ENCODE peak calls at places on chromosomes 3 and 15, in nine cellular contexts. One of them, this sample, is unnamed.

GRCh38 chr3:42061711-42062408 is 29.3 kb upstream of the TRAK1 start:
- DNase-seq in cardiac fibroblast: peak; percentile 97
- DNase-seq in spleen: no peak
- DNase-seq in fibroblast of lung: peak; percentile 94
- DNase-seq in AG09309: peak; percentile 70
- DNase-seq in progenitor cell of endocrine pancreas: no peak
- DNase-seq in esophagus squamous epithelium: no peak
- DNase-seq in WTC11: peak; percentile 26
- DNase-seq in type B pancreatic cell: no peak
- DNase-seq in this sample: peak; percentile 90

GRCh38 chr3:162353414-162353813 is 856.8 kb downstream of the OTOL1 start:
- DNase-seq in cardiac fibroblast: no peak
- DNase-seq in spleen: no peak
- DNase-seq in fibroblast of lung: no peak
- DNase-seq in AG09309: no peak
- DNase-seq in progenitor cell of endocrine pancreas: no peak
- DNase-seq in esophagus squamous epithelium: no peak
- DNase-seq in WTC11: no peak
- DNase-seq in type B pancreatic cell: no peak
- DNase-seq in this sample: no peak

GRCh38 chr15:58865420-58865880 is 68.0 kb downstream of the SLTM start:
- DNase-seq in cardiac fibroblast: peak; percentile 24
- DNase-seq in spleen: no peak
- DNase-seq in fibroblast of lung: no peak
- DNase-seq in AG09309: no peak
- DNase-seq in progenitor cell of endocrine pancreas: no peak
- DNase-seq in esophagus squamous epithelium: no peak
- DNase-seq in WTC11: peak; percentile 14
- DNase-seq in type B pancreatic cell: no peak
- DNase-seq in this sample: no peak

GRCh38 chr15:33154366-33155166 is 39.9 kb downstream of the FMN1 start:
- DNase-seq in cardiac fibroblast: peak; percentile 68
- DNase-seq in spleen: no peak
- DNase-seq in fibroblast of lung: peak; percentile 87
- DNase-seq in AG09309: peak; percentile 71
- DNase-seq in progenitor cell of endocrine pancreas: no peak
- DNase-seq in esophagus squamous epithelium: no peak
- DNase-seq in WTC11: no peak
- DNase-seq in type B pancreatic cell: no peak
- DNase-seq in this sample: peak; percentile 87

GRCh38 chr3:186241910-186242821 is 119.9 kb downstream of the DGKG start:
- DNase-seq in cardiac fibroblast: peak; percentile 90
- DNase-seq in spleen: peak; percentile 88
- DNase-seq in fibroblast of lung: peak; percentile 73
- DNase-seq in AG09309: peak; percentile 39
- DNase-seq in progenitor cell of endocrine pancreas: no peak
- DNase-seq in esophagus squamous epithelium: no peak
- DNase-seq in WTC11: peak; percentile 83
- DNase-seq in type B pancreatic cell: no peak
- DNase-seq in this sample: peak; percentile 36

GRCh38 chr3:107271787-107272387 is 105.4 kb upstream of the CCDC54 start:
- DNase-seq in cardiac fibroblast: peak; percentile 68
- DNase-seq in spleen: no peak
- DNase-seq in fibroblast of lung: peak; percentile 40
- DNase-seq in AG09309: peak; percentile 14
- DNase-seq in progenitor cell of endocrine pancreas: no peak
- DNase-seq in esophagus squamous epithelium: no peak
- DNase-seq in WTC11: no peak
- DNase-seq in type B pancreatic cell: no peak
- DNase-seq in this sample: peak; percentile 38

GRCh38 chr15:90000175-90000923 is 775 bp upstream of the ZNF710 start:
- DNase-seq in cardiac fibroblast: peak; percentile 33
- DNase-seq in spleen: peak; percentile 87
- DNase-seq in fibroblast of lung: peak; percentile 30
- DNase-seq in AG09309: no peak
- DNase-seq in progenitor cell of endocrine pancreas: peak; percentile 32
- DNase-seq in esophagus squamous epithelium: no peak
- DNase-seq in WTC11: peak; percentile 32
- DNase-seq in type B pancreatic cell: no peak
- DNase-seq in this sample: peak; percentile 9

GRCh38 chr15:89321521-89322410 is 12.9 kb downstream of the POLG start:
- DNase-seq in cardiac fibroblast: no peak
- DNase-seq in spleen: no peak
- DNase-seq in fibroblast of lung: no peak
- DNase-seq in AG09309: no peak
- DNase-seq in progenitor cell of endocrine pancreas: no peak
- DNase-seq in esophagus squamous epithelium: no peak
- DNase-seq in WTC11: no peak
- DNase-seq in type B pancreatic cell: no peak
- DNase-seq in this sample: no peak

GRCh38 chr3:101193957-101194356 is 126.4 kb downstream of the IMPG2 start:
- DNase-seq in cardiac fibroblast: peak; percentile 91
- DNase-seq in spleen: no peak
- DNase-seq in fibroblast of lung: peak; percentile 71
- DNase-seq in AG09309: no peak
- DNase-seq in progenitor cell of endocrine pancreas: no peak
- DNase-seq in esophagus squamous epithelium: no peak
- DNase-seq in WTC11: no peak
- DNase-seq in type B pancreatic cell: no peak
- DNase-seq in this sample: peak; percentile 45

GRCh38 chr3:23944861-23945652 is at the start of gene NR1D2:
- DNase-seq in cardiac fibroblast: peak; percentile 71
- DNase-seq in spleen: peak; percentile 97
- DNase-seq in fibroblast of lung: peak; percentile 77
- DNase-seq in AG09309: peak; percentile 31
- DNase-seq in progenitor cell of endocrine pancreas: peak; percentile 71
- DNase-seq in esophagus squamous epithelium: peak; percentile 33
- DNase-seq in WTC11: peak; percentile 83
- DNase-seq in type B pancreatic cell: peak; percentile 88
- DNase-seq in this sample: peak; percentile 66

GRCh38 chr3:57451150-57451846 is 92.8 kb downstream of the DNAH12 start:
- DNase-seq in cardiac fibroblast: no peak
- DNase-seq in spleen: no peak
- DNase-seq in fibroblast of lung: no peak
- DNase-seq in AG09309: no peak
- DNase-seq in progenitor cell of endocrine pancreas: no peak
- DNase-seq in esophagus squamous epithelium: no peak
- DNase-seq in WTC11: no peak
- DNase-seq in type B pancreatic cell: no peak
- DNase-seq in this sample: no peak

GRCh38 chr3:18112976-18113766 is 312.0 kb downstream of the SATB1 start:
- DNase-seq in cardiac fibroblast: no peak
- DNase-seq in spleen: no peak
- DNase-seq in fibroblast of lung: no peak
- DNase-seq in AG09309: no peak
- DNase-seq in progenitor cell of endocrine pancreas: no peak
- DNase-seq in esophagus squamous epithelium: no peak
- DNase-seq in WTC11: no peak
- DNase-seq in type B pancreatic cell: no peak
- DNase-seq in this sample: no peak

GRCh38 chr3:117549716-117550115 is 840.1 kb downstream of the TUSC7 start:
- DNase-seq in cardiac fibroblast: peak; percentile 8
- DNase-seq in spleen: no peak
- DNase-seq in fibroblast of lung: no peak
- DNase-seq in AG09309: no peak
- DNase-seq in progenitor cell of endocrine pancreas: no peak
- DNase-seq in esophagus squamous epithelium: no peak
- DNase-seq in WTC11: no peak
- DNase-seq in type B pancreatic cell: no peak
- DNase-seq in this sample: no peak

GRCh38 chr3:135500034-135500433 is 465.5 kb upstream of the PPP2R3A start:
- DNase-seq in cardiac fibroblast: no peak
- DNase-seq in spleen: no peak
- DNase-seq in fibroblast of lung: no peak
- DNase-seq in AG09309: no peak
- DNase-seq in progenitor cell of endocrine pancreas: no peak
- DNase-seq in esophagus squamous epithelium: no peak
- DNase-seq in WTC11: no peak
- DNase-seq in type B pancreatic cell: no peak
- DNase-seq in this sample: no peak
- TF ChIP-seq CTCF in cardiac fibroblast: no peak
- TF ChIP-seq CTCF in spleen: no peak
- TF ChIP-seq CTCF in fibroblast of lung: no peak
- TF ChIP-seq CTCF in AG09309: no peak
- TF ChIP-seq CTCF in progenitor cell of endocrine pancreas: no peak
- TF ChIP-seq CTCF in esophagus squamous epithelium: no peak
- TF ChIP-seq CTCF in WTC11: no peak
- TF ChIP-seq CTCF in type B pancreatic cell: no peak
- TF ChIP-seq CTCF in this sample: no peak

GRCh38 chr3:192090586-192090985 is 629.6 kb downstream of the PYDC2 start:
- DNase-seq in cardiac fibroblast: no peak
- DNase-seq in spleen: no peak
- DNase-seq in fibroblast of lung: peak; percentile 7
- DNase-seq in AG09309: no peak
- DNase-seq in progenitor cell of endocrine pancreas: no peak
- DNase-seq in esophagus squamous epithelium: no peak
- DNase-seq in WTC11: peak; percentile 36
- DNase-seq in type B pancreatic cell: no peak
- DNase-seq in this sample: no peak
- TF ChIP-seq CTCF in cardiac fibroblast: no peak
- TF ChIP-seq CTCF in spleen: no peak
- TF ChIP-seq CTCF in fibroblast of lung: no peak
- TF ChIP-seq CTCF in AG09309: no peak
- TF ChIP-seq CTCF in progenitor cell of endocrine pancreas: peak; percentile 36
- TF ChIP-seq CTCF in esophagus squamous epithelium: peak; percentile 12
- TF ChIP-seq CTCF in WTC11: no peak
- TF ChIP-seq CTCF in type B pancreatic cell: peak; percentile 38
- TF ChIP-seq CTCF in this sample: peak; percentile 49

GRCh38 chr3:65560133-65560532 is 478.6 kb downstream of the MAGI1 start:
- DNase-seq in cardiac fibroblast: no peak
- DNase-seq in spleen: no peak
- DNase-seq in fibroblast of lung: no peak
- DNase-seq in AG09309: no peak
- DNase-seq in progenitor cell of endocrine pancreas: no peak
- DNase-seq in esophagus squamous epithelium: no peak
- DNase-seq in WTC11: no peak
- DNase-seq in type B pancreatic cell: no peak
- DNase-seq in this sample: no peak

GRCh38 chr3:65558821-65559220 is 479.9 kb downstream of the MAGI1 start:
- DNase-seq in cardiac fibroblast: no peak
- DNase-seq in spleen: no peak
- DNase-seq in fibroblast of lung: no peak
- DNase-seq in AG09309: no peak
- DNase-seq in progenitor cell of endocrine pancreas: no peak
- DNase-seq in esophagus squamous epithelium: no peak
- DNase-seq in WTC11: no peak
- DNase-seq in type B pancreatic cell: no peak
- DNase-seq in this sample: no peak

GRCh38 chr3:65556934-65557577 is 481.7 kb downstream of the MAGI1 start:
- DNase-seq in cardiac fibroblast: no peak
- DNase-seq in spleen: no peak
- DNase-seq in fibroblast of lung: no peak
- DNase-seq in AG09309: no peak
- DNase-seq in progenitor cell of endocrine pancreas: no peak
- DNase-seq in esophagus squamous epithelium: no peak
- DNase-seq in WTC11: no peak
- DNase-seq in type B pancreatic cell: no peak
- DNase-seq in this sample: no peak

GRCh38 chr3:65559643-65560042 is 479.1 kb downstream of the MAGI1 start:
- DNase-seq in cardiac fibroblast: no peak
- DNase-seq in spleen: no peak
- DNase-seq in fibroblast of lung: no peak
- DNase-seq in AG09309: no peak
- DNase-seq in progenitor cell of endocrine pancreas: no peak
- DNase-seq in esophagus squamous epithelium: no peak
- DNase-seq in WTC11: no peak
- DNase-seq in type B pancreatic cell: no peak
- DNase-seq in this sample: no peak

DNA sequence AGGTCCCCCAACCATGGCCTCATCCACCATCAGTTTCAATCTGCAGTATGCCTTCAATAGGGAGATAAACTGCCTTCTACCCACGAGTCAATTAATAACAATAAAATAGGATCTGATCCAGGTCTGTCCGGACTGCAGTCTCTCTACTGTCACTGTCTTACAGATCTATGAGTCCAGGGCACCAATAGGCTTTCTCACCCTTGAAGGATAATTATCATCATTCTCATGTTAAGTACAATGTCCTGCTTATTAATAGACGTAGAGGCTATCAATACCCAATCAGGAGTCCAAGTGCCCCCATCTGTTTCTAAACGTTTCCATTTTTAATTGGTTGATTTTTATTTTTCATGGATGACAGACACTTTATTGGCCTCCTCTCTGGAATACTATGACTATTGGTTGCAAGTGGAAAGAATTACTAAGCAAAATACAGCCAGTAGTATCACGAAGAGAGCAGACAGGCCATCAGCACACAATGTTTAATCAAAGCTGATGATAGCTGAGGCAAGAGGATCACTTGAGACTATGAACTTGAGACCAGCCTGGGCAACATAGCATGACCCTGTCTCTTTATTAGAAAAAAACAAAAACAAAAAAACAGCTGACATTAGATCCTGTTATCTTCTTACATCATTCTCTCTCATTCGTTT is 480.7 kb downstream of the MAGI1 start:
- DNase-seq in cardiac fibroblast: no peak
- DNase-seq in spleen: no peak
- DNase-seq in fibroblast of lung: no peak
- DNase-seq in AG09309: no peak
- DNase-seq in progenitor cell of endocrine pancreas: no peak
- DNase-seq in esophagus squamous epithelium: no peak
- DNase-seq in WTC11: no peak
- DNase-seq in type B pancreatic cell: no peak
- DNase-seq in this sample: no peak
- TF ChIP-seq CTCF in cardiac fibroblast: no peak
- TF ChIP-seq CTCF in spleen: no peak
- TF ChIP-seq CTCF in fibroblast of lung: no peak
- TF ChIP-seq CTCF in AG09309: no peak
- TF ChIP-seq CTCF in progenitor cell of endocrine pancreas: no peak
- TF ChIP-seq CTCF in esophagus squamous epithelium: no peak
- TF ChIP-seq CTCF in WTC11: no peak
- TF ChIP-seq CTCF in type B pancreatic cell: no peak
- TF ChIP-seq CTCF in this sample: no peak

GRCh38 chr3:112634786-112635541 is 6.0 kb downstream of the CCDC80 start:
- DNase-seq in cardiac fibroblast: no peak
- DNase-seq in spleen: no peak
- DNase-seq in fibroblast of lung: no peak
- DNase-seq in AG09309: no peak
- DNase-seq in progenitor cell of endocrine pancreas: no peak
- DNase-seq in esophagus squamous epithelium: no peak
- DNase-seq in WTC11: no peak
- DNase-seq in type B pancreatic cell: no peak
- DNase-seq in this sample: no peak
- TF ChIP-seq CTCF in cardiac fibroblast: no peak
- TF ChIP-seq CTCF in spleen: no peak
- TF ChIP-seq CTCF in fibroblast of lung: no peak
- TF ChIP-seq CTCF in AG09309: no peak
- TF ChIP-seq CTCF in progenitor cell of endocrine pancreas: no peak
- TF ChIP-seq CTCF in esophagus squamous epithelium: no peak
- TF ChIP-seq CTCF in WTC11: no peak
- TF ChIP-seq CTCF in type B pancreatic cell: no peak
- TF ChIP-seq CTCF in this sample: no peak

DNA sequence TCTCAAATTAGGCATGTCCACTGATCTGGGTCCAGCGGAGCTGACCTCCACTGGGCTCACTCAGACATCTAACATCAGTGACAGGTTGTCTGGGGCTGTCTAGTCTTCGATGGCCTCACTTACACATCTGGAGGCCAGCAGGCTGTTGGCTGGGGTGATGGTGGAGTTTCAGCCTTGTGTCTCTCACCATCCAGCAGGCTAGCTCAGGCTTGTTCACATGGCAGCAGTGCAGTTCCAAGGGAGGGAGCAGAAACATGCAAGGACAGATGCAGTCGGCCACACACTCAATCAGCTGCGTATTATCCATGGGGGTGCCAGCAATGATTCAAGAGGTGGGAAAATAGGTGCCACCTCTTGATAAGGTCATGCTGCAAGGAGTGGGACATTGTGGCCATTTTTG is 292.5 kb downstream of the SHQ1 start:
- DNase-seq in cardiac fibroblast: no peak
- DNase-seq in spleen: no peak
- DNase-seq in fibroblast of lung: no peak
- DNase-seq in AG09309: no peak
- DNase-seq in progenitor cell of endocrine pancreas: no peak
- DNase-seq in esophagus squamous epithelium: no peak
- DNase-seq in WTC11: no peak
- DNase-seq in type B pancreatic cell: no peak
- DNase-seq in this sample: no peak
- TF ChIP-seq CTCF in cardiac fibroblast: no peak
- TF ChIP-seq CTCF in spleen: no peak
- TF ChIP-seq CTCF in fibroblast of lung: no peak
- TF ChIP-seq CTCF in AG09309: no peak
- TF ChIP-seq CTCF in progenitor cell of endocrine pancreas: no peak
- TF ChIP-seq CTCF in esophagus squamous epithelium: no peak
- TF ChIP-seq CTCF in WTC11: no peak
- TF ChIP-seq CTCF in type B pancreatic cell: no peak
- TF ChIP-seq CTCF in this sample: no peak